ENCODE peak calls at places on chromosomes 12 and 14, in seven cellular contexts. E is amniotic epithelial cell; I is NCI-H1694; V is right atrium auricular region; W is A549; R is mucosa of descending colon; Y is activated naive CD8-positive, alpha-beta T cell treated with anti-CD3 and anti-CD28 coated beads, Interleukin-2, amount 50 U/mL, for 24 hours. X is an unnamed sample.

GRCh38 chr14:79077096-79077495 is 906.9 kb downstream of the NRXN3 start:
- DNase-seq in E (no peak), I (no peak), V (no peak), W (no peak), R (no peak), Y (no peak), X (no peak)

GRCh38 chr14:81129242-81129641 is 91.5 kb downstream of the GTF2A1 start:
- DNase-seq in E (no peak), I (no peak), V (no peak), W (no peak), R (no peak), Y (no peak), X (no peak)

GRCh38 chr12:131672941-131673330 is 38.0 kb upstream of the SFSWAP start:
- DNase-seq in E (no peak), I (no peak), V (no peak), W (no peak), R (no peak), Y (no peak), X (peak)

GRCh38 chr12:57775563-57776246 is 3.3 kb downstream of the EEF1AKMT3 start:
- DNase-seq in E (no peak), I (no peak), V (no peak), W (peak), R (no peak), Y (no peak), X (no peak)

GRCh38 chr14:104827173-104828055 is 26.5 kb downstream of the ZBTB42 start:
- DNase-seq in E (peak), I (no peak), V (no peak), W (peak), R (peak), Y (peak), X (peak)

GRCh38 chr12:44000309-44000952 is 164.6 kb downstream of the TMEM117 start:
- DNase-seq in E (peak), I (no peak), V (no peak), W (peak), R (peak), Y (peak), X (no peak)

GRCh38 chr14:83255015-83255726 is 1721.5 kb upstream of the SEL1L start:
- DNase-seq in E (peak), I (no peak), V (no peak), W (no peak), R (no peak), Y (no peak), X (no peak)

GRCh38 chr12:2624543-2625266 is 170.1 kb upstream of the FKBP4 start:
- DNase-seq in E (peak), I (peak), V (no peak), W (peak), R (no peak), Y (peak), X (no peak)

GRCh38 chr12:66725031-66725430 is 46.2 kb upstream of the GRIP1 start:
- DNase-seq in E (peak), I (no peak), V (no peak), W (no peak), R (no peak), Y (no peak), X (no peak)

GRCh38 chr12:57893460-57894353 is 47.2 kb upstream of the CTDSP2 start:
- DNase-seq in E (peak), I (peak), V (peak), W (no peak), R (peak), Y (no peak), X (peak)

GRCh38 chr12:95918194-95918993 is 24.0 kb downstream of the CCDC38 start:
- DNase-seq in E (peak), I (peak), V (no peak), W (peak), R (peak), Y (peak), X (no peak)